ENCODE peak calls at places on chromosome 1, in eight cellular contexts. G, Z, I, D, C, O, J and T are unnamed samples.

GRCh38 chr1:27365372-27366112 is 1.2 kb downstream of the MAP3K6 start:
- DNase-seq in I (peak), O (peak), J (peak), G (peak), D (peak), C (peak), Z (no peak), T (peak)

GRCh38 chr1:205630241-205630640 is 1.6 kb downstream of the ELK4 start:
- DNase-seq in O (no peak), I (no peak), C (peak), G (peak), J (no peak), Z (no peak), D (no peak), T (no peak)

GRCh38 chr1:205920861-205921558 is 22.2 kb downstream of the SLC26A9 start:
- DNase-seq in O (no peak), J (no peak), I (no peak), Z (no peak), G (no peak), D (no peak), C (no peak), T (no peak)

GRCh38 chr1:231817813-231818212 is 191.2 kb downstream of the DISC1 start:
- DNase-seq in C (no peak), D (no peak), Z (no peak), O (no peak), I (no peak), G (no peak), J (no peak), T (no peak)

GRCh38 chr1:204225841-204226745 is 12.3 kb upstream of the GOLT1A start:
- DNase-seq in I (no peak), O (no peak), J (no peak), Z (no peak), C (no peak), G (no peak), D (no peak), T (no peak)

GRCh38 chr1:147172168-147173016 is at the start of gene PRKAB2:
- DNase-seq in C (peak), I (peak), O (peak), Z (peak), D (peak), G (peak), J (peak), T (peak)

GRCh38 chr1:114320586-114320985 is 166.9 kb upstream of the SYT6 start:
- DNase-seq in J (no peak), Z (no peak), O (no peak), D (no peak), C (no peak), G (peak), I (no peak), T (no peak)

GRCh38 chr1:180631197-180631765 is 541 bp upstream of the XPR1 start:
- DNase-seq in I (no peak), C (no peak), G (no peak), O (no peak), J (no peak), D (no peak), Z (no peak), T (no peak)

GRCh38 chr1:51073456-51073855 is 28.6 kb upstream of the C1orf185 start:
- DNase-seq in G (no peak), J (no peak), I (no peak), C (no peak), D (no peak), O (no peak), Z (no peak), T (peak)